ENCODE peak calls at places on chromosomes 13 and 19, in six cellular contexts. J is activated CD8-positive, alpha-beta memory T cell treated with anti-CD3 and anti-CD28 coated beads, Interleukin-2, amount 10 ng/mL, durations not matched to agents 7 days and 5 days; I is left lobe of liver; M is activated T-cell treated with anti-CD3 and anti-CD28 coated beads, Interleukin-2, amount 50 U/mL, for 4 hours; T is naive thymus-derived CD8-positive, alpha-beta T cell; H is left colon. V is an unnamed sample.

GRCh38 chr13:49272296-49272695 is 24.6 kb downstream of the CDADC1 start:
- ATAC-seq in J (no peak), I (peak), M (no peak), T (no peak), H (peak), V (no peak)

GRCh38 chr13:72820156-72820897 is 38.4 kb downstream of the PIBF1 start:
- ATAC-seq in J (no peak), I (no peak), M (no peak), T (no peak), H (no peak), V (no peak)

GRCh38 chr19:2139385-2140192 is 11.8 kb downstream of the AP3D1 start:
- ATAC-seq in J (no peak), I (no peak), M (no peak), T (no peak), H (no peak), V (no peak)

GRCh38 chr13:95481051-95481775 is 71.3 kb upstream of the CLDN10 start:
- ATAC-seq in J (no peak), I (no peak), M (no peak), T (no peak), H (peak), V (no peak)

GRCh38 chr13:67224148-67224846 is 5.8 kb downstream of the PCDH9 start:
- ATAC-seq in J (peak), I (peak), M (peak), T (peak), H (peak), V (peak)

GRCh38 chr19:3893509-3894179 is 13.2 kb downstream of the ATCAY start:
- ATAC-seq in J (no peak), I (no peak), M (no peak), T (no peak), H (no peak), V (no peak)

GRCh38 chr19:48433337-48433736 is 12.4 kb upstream of the GRWD1 start:
- ATAC-seq in J (no peak), I (no peak), M (no peak), T (no peak), H (no peak), V (no peak)

GRCh38 chr19:737591-738093 is 13.3 kb upstream of the MISP start:
- ATAC-seq in J (peak), I (peak), M (peak), T (peak), H (peak), V (peak)